ENCODE peak calls at places on chromosomes 4 and X, in seven cellular contexts. One of them, this sample, is unnamed.

GRCh38 chr4:132669786-132670185 is 479.3 kb upstream of the PCDH10 start:
- DNase-seq in fibroblast of lung: no peak
- DNase-seq in GM23338: no peak
- DNase-seq in cardiac fibroblast: no peak
- DNase-seq in retinal pigment epithelial cell: no peak
- DNase-seq in mucosa of descending colon: no peak
- DNase-seq in RWPE2: no peak
- DNase-seq in this sample: no peak

GRCh38 chrX:93649381-93649780 is 24.0 kb downstream of the NAP1L3 start:
- DNase-seq in GM23338: no peak
- DNase-seq in fibroblast of lung: no peak
- DNase-seq in mucosa of descending colon: no peak
- DNase-seq in retinal pigment epithelial cell: no peak
- DNase-seq in cardiac fibroblast: no peak
- DNase-seq in RWPE2: no peak
- DNase-seq in this sample: no peak

GRCh38 chrX:35809816-35810215 is 11.7 kb downstream of the MAGEB16 start:
- DNase-seq in cardiac fibroblast: no peak
- DNase-seq in fibroblast of lung: no peak
- DNase-seq in RWPE2: no peak
- DNase-seq in mucosa of descending colon: no peak
- DNase-seq in retinal pigment epithelial cell: no peak
- DNase-seq in GM23338: no peak
- DNase-seq in this sample: no peak

GRCh38 chrX:37685452-37686347 is at the start of gene XK:
- DNase-seq in RWPE2: no peak
- DNase-seq in GM23338: peak; percentile 74
- DNase-seq in retinal pigment epithelial cell: no peak
- DNase-seq in mucosa of descending colon: peak; percentile 66
- DNase-seq in fibroblast of lung: peak; percentile 20
- DNase-seq in cardiac fibroblast: peak; percentile 5
- DNase-seq in this sample: no peak

GRCh38 chr4:48275694-48276093 is 6.1 kb upstream of the TEC start:
- DNase-seq in fibroblast of lung: no peak
- DNase-seq in RWPE2: no peak
- DNase-seq in mucosa of descending colon: no peak
- DNase-seq in retinal pigment epithelial cell: no peak
- DNase-seq in GM23338: no peak
- DNase-seq in cardiac fibroblast: no peak
- DNase-seq in this sample: no peak

GRCh38 chrX:130606415-130606814 is 204.6 kb downstream of the RBMX2 start:
- DNase-seq in retinal pigment epithelial cell: no peak
- DNase-seq in mucosa of descending colon: no peak
- DNase-seq in cardiac fibroblast: no peak
- DNase-seq in RWPE2: no peak
- DNase-seq in GM23338: no peak
- DNase-seq in fibroblast of lung: no peak
- DNase-seq in this sample: no peak

GRCh38 chr4:144808034-144808433 is 162.1 kb downstream of the HHIP start:
- DNase-seq in retinal pigment epithelial cell: no peak
- DNase-seq in cardiac fibroblast: no peak
- DNase-seq in mucosa of descending colon: no peak
- DNase-seq in GM23338: no peak
- DNase-seq in RWPE2: no peak
- DNase-seq in fibroblast of lung: no peak
- DNase-seq in this sample: no peak

GRCh38 chr4:42761804-42762203 is 104.9 kb upstream of the ATP8A1 start:
- DNase-seq in retinal pigment epithelial cell: no peak
- DNase-seq in fibroblast of lung: no peak
- DNase-seq in GM23338: peak; percentile 28
- DNase-seq in mucosa of descending colon: no peak
- DNase-seq in RWPE2: no peak
- DNase-seq in cardiac fibroblast: no peak
- DNase-seq in this sample: no peak

GRCh38 chrX:109624641-109625311 is at the start of gene KCNE5:
- DNase-seq in cardiac fibroblast: no peak
- DNase-seq in mucosa of descending colon: no peak
- DNase-seq in GM23338: peak; percentile 73
- DNase-seq in retinal pigment epithelial cell: no peak
- DNase-seq in fibroblast of lung: peak; percentile 9
- DNase-seq in RWPE2: no peak
- DNase-seq in this sample: no peak

GRCh38 chr4:25592670-25593069 is 63.0 kb upstream of the SLC34A2 start:
- DNase-seq in RWPE2: no peak
- DNase-seq in GM23338: no peak
- DNase-seq in retinal pigment epithelial cell: no peak
- DNase-seq in mucosa of descending colon: no peak
- DNase-seq in fibroblast of lung: no peak
- DNase-seq in cardiac fibroblast: no peak
- DNase-seq in this sample: no peak

GRCh38 chrX:119503484-119503861 is 35.2 kb downstream of the SLC25A5 start:
- DNase-seq in cardiac fibroblast: peak; percentile 91
- DNase-seq in fibroblast of lung: peak; percentile 89
- DNase-seq in mucosa of descending colon: peak; percentile 59
- DNase-seq in GM23338: no peak
- DNase-seq in retinal pigment epithelial cell: no peak
- DNase-seq in RWPE2: peak; percentile 75
- DNase-seq in this sample: peak; percentile 78

GRCh38 chr4:58688603-58689002 is 1578.4 kb upstream of the IGFBP7 start:
- DNase-seq in cardiac fibroblast: no peak
- DNase-seq in mucosa of descending colon: no peak
- DNase-seq in RWPE2: no peak
- DNase-seq in GM23338: no peak
- DNase-seq in retinal pigment epithelial cell: no peak
- DNase-seq in fibroblast of lung: no peak
- DNase-seq in this sample: no peak

GRCh38 chrX:54435121-54435520 is 5.1 kb upstream of the TSR2 start:
- DNase-seq in fibroblast of lung: no peak
- DNase-seq in GM23338: no peak
- DNase-seq in retinal pigment epithelial cell: no peak
- DNase-seq in cardiac fibroblast: no peak
- DNase-seq in mucosa of descending colon: no peak
- DNase-seq in RWPE2: no peak
- DNase-seq in this sample: no peak

GRCh38 chrX:7798327-7798726 is 44.6 kb upstream of the VCX start:
- DNase-seq in RWPE2: no peak
- DNase-seq in retinal pigment epithelial cell: no peak
- DNase-seq in GM23338: no peak
- DNase-seq in cardiac fibroblast: no peak
- DNase-seq in fibroblast of lung: no peak
- DNase-seq in mucosa of descending colon: no peak
- DNase-seq in this sample: no peak

GRCh38 chr4:158020734-158021346 is 152.0 kb downstream of the GASK1B start:
- DNase-seq in GM23338: no peak
- DNase-seq in cardiac fibroblast: peak; percentile 86
- DNase-seq in retinal pigment epithelial cell: peak; percentile 72
- DNase-seq in fibroblast of lung: peak; percentile 98
- DNase-seq in mucosa of descending colon: no peak
- DNase-seq in RWPE2: no peak
- DNase-seq in this sample: peak; percentile 91

GRCh38 chr4:130563185-130563890 is 1467.4 kb downstream of the C4orf33 start:
- DNase-seq in fibroblast of lung: peak; percentile 66
- DNase-seq in retinal pigment epithelial cell: peak; percentile 29
- DNase-seq in RWPE2: peak; percentile 55
- DNase-seq in cardiac fibroblast: peak; percentile 89
- DNase-seq in mucosa of descending colon: peak; percentile 12
- DNase-seq in GM23338: peak; percentile 87
- DNase-seq in this sample: peak; percentile 72
- H3K4me3 ChIP-seq in fibroblast of lung: peak overlapping the region; percentile 12
- H3K4me3 ChIP-seq in retinal pigment epithelial cell: peak overlapping the region; percentile 42
- H3K4me3 ChIP-seq in RWPE2: peak overlapping the region; percentile 14
- H3K4me3 ChIP-seq in cardiac fibroblast: peak overlapping the region; percentile 38
- H3K4me3 ChIP-seq in mucosa of descending colon: no peak overlapping the region
- H3K4me3 ChIP-seq in GM23338: no peak overlapping the region
- H3K4me3 ChIP-seq in this sample: peak overlapping the region; percentile 4

DNA sequence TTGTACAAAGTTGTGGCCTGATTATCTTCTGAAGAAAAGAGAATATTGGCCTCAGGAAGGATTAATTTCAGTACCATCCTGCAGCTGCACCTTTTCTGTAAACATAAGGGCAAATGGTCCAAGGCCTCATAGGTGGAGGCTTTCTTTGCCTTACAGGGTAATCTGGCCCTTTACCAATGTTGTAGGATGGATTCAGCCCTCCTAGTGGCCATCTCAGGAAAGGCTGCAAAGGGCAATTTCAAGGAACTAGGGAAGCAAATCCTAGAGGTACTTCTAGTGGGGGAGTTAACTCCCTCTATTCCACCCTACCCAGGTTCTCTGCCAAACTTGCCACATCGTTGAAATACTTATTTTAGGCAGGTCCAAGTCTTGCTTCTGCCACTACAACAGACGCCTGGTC is 57.6 kb downstream of the UGT2B11 start:
- DNase-seq in fibroblast of lung: no peak
- DNase-seq in mucosa of descending colon: peak; percentile 5
- DNase-seq in retinal pigment epithelial cell: no peak
- DNase-seq in cardiac fibroblast: peak; percentile 11
- DNase-seq in RWPE2: no peak
- DNase-seq in GM23338: peak; percentile 73
- DNase-seq in this sample: no peak
- TF ChIP-seq CTCF in fibroblast of lung: no peak
- TF ChIP-seq CTCF in mucosa of descending colon: no peak
- TF ChIP-seq CTCF in retinal pigment epithelial cell: peak; percentile 42
- TF ChIP-seq CTCF in cardiac fibroblast: peak; percentile 56
- TF ChIP-seq CTCF in RWPE2: peak; percentile 13
- TF ChIP-seq CTCF in GM23338: peak; percentile 42
- TF ChIP-seq CTCF in this sample: peak; percentile 15

GRCh38 chr4:1980561-1981041 is 28.2 kb downstream of the NELFA start:
- DNase-seq in mucosa of descending colon: no peak
- DNase-seq in GM23338: no peak
- DNase-seq in retinal pigment epithelial cell: no peak
- DNase-seq in RWPE2: peak; percentile 34
- DNase-seq in fibroblast of lung: no peak
- DNase-seq in cardiac fibroblast: no peak
- DNase-seq in this sample: no peak

GRCh38 chr4:1978226-1978625 is 30.5 kb downstream of the NELFA start:
- DNase-seq in RWPE2: peak; percentile 55
- DNase-seq in mucosa of descending colon: no peak
- DNase-seq in fibroblast of lung: no peak
- DNase-seq in cardiac fibroblast: no peak
- DNase-seq in GM23338: no peak
- DNase-seq in retinal pigment epithelial cell: no peak
- DNase-seq in this sample: no peak

GRCh38 chr4:1979477-1980196 is 29.1 kb downstream of the NELFA start:
- DNase-seq in fibroblast of lung: no peak
- DNase-seq in RWPE2: peak; percentile 26
- DNase-seq in mucosa of descending colon: no peak
- DNase-seq in retinal pigment epithelial cell: no peak
- DNase-seq in cardiac fibroblast: no peak
- DNase-seq in GM23338: no peak
- DNase-seq in this sample: no peak

GRCh38 chr4:1976416-1977352 is 32.1 kb downstream of the NELFA start:
- DNase-seq in RWPE2: peak; percentile 57
- DNase-seq in mucosa of descending colon: no peak
- DNase-seq in fibroblast of lung: no peak
- DNase-seq in retinal pigment epithelial cell: no peak
- DNase-seq in cardiac fibroblast: no peak
- DNase-seq in GM23338: no peak
- DNase-seq in this sample: no peak

DNA sequence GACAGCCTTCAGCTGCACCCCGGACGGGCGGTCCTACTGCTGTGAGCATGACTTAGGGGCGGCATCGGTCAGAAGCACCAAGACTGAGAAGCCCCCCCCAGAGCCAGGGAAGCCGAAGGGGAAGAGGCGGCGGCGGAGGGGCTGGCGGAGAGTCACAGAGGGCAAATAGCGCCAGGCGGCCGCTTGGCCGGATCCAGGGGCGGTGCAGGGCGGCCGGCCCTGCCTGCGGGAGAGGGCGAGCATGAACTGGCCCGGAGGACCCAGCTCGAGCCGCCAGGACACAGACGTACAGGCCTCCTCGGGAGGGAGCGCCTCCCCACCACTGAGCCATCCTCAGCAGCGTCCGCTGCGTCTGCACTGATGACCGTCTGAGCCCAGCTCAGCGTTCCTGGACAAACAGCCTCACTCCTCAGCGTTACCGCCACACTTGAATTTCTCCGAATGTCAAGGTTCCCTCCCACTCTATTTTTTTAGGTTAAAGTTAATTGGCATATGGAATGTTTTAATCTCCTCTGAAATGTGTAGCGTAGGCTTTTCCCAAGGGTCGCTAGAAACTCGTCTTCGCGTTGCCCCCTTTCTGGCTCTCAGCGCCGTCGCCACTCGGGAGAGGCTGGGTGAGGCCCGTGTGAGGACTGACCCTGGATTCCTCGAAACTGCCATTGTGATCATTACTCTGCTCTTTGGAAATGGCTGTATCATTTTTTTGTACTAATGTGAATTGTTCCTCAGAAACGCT is 29.9 kb downstream of the NELFA start:
- DNase-seq in mucosa of descending colon: no peak
- DNase-seq in GM23338: no peak
- DNase-seq in RWPE2: peak; percentile 50
- DNase-seq in cardiac fibroblast: no peak
- DNase-seq in fibroblast of lung: no peak
- DNase-seq in retinal pigment epithelial cell: peak; percentile 75
- DNase-seq in this sample: no peak
- H3K4me3 ChIP-seq in mucosa of descending colon: no peak overlapping the region
- H3K4me3 ChIP-seq in GM23338: no peak overlapping the region
- H3K4me3 ChIP-seq in RWPE2: no peak overlapping the region
- H3K4me3 ChIP-seq in cardiac fibroblast: no peak overlapping the region
- H3K4me3 ChIP-seq in fibroblast of lung: no peak overlapping the region
- H3K4me3 ChIP-seq in retinal pigment epithelial cell: no peak overlapping the region
- H3K4me3 ChIP-seq in this sample: no peak overlapping the region

DNA sequence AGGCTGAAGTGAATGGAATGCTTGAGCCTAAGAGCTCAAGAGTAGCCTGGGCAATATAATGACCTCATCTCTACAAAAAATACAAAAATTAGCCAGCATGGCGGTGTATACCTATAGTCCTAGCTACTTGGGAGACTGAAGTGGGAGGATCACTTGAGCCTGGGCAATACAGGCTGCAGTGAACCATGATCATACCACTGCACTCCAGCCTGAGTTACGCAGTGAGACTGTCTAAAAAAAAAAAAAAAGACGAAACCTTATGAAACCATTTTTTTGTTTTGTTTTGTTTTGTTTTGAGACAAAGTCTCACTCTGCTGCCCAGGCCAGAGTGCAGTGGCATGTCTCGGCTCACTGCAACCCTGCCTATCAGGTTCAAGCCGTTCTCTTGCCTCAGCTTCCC is 36.9 kb downstream of the TLR10 start:
- DNase-seq in retinal pigment epithelial cell: no peak
- DNase-seq in cardiac fibroblast: no peak
- DNase-seq in GM23338: no peak
- DNase-seq in mucosa of descending colon: no peak
- DNase-seq in fibroblast of lung: no peak
- DNase-seq in RWPE2: no peak
- DNase-seq in this sample: no peak
- TF ChIP-seq CTCF in retinal pigment epithelial cell: no peak
- TF ChIP-seq CTCF in cardiac fibroblast: no peak
- TF ChIP-seq CTCF in GM23338: no peak
- TF ChIP-seq CTCF in mucosa of descending colon: no peak
- TF ChIP-seq CTCF in fibroblast of lung: no peak
- TF ChIP-seq CTCF in RWPE2: no peak
- TF ChIP-seq CTCF in this sample: no peak

This sample was measured in foreskin fibroblast.